ENCODE peak calls at places on chromosome 18, in four cellular contexts. P is AML-193, W is left colon, I is skeletal muscle cell. B is an unnamed sample.

GRCh38 chr18:22170421-22171262 is 1.3 kb downstream of the GATA6 start:
- DNase-seq in I (no peak), W (no peak), P (no peak), B (no peak)

GRCh38 chr18:57586243-57587049 is at the start of gene FECH:
- DNase-seq in P (peak; percentile 67), W (peak; percentile 72), I (peak; percentile 23), B (no peak)

GRCh38 chr18:34787931-34788532 is 77.9 kb downstream of the DTNA start:
- DNase-seq in P (peak; percentile 42), I (no peak), W (no peak), B (no peak)

GRCh38 chr18:48896875-48897511 is 53.8 kb downstream of the SMAD7 start:
- DNase-seq in P (peak; percentile 99), W (peak; percentile 66), I (no peak), B (no peak)

GRCh38 chr18:3511980-3512379 is 62.0 kb downstream of the TGIF1 start:
- DNase-seq in W (no peak), I (peak; percentile 70), P (peak; percentile 88), B (no peak)

GRCh38 chr18:67650661-67651060 is 134.1 kb upstream of the DSEL start:
- DNase-seq in W (no peak), P (no peak), I (no peak), B (no peak)

GRCh38 chr18:78776151-78776550 is 203.5 kb upstream of the SALL3 start:
- DNase-seq in W (no peak), P (no peak), I (no peak), B (no peak)

GRCh38 chr18:73577365-73577764 is 570.3 kb downstream of the FBXO15 start:
- DNase-seq in I (no peak), W (no peak), P (no peak), B (no peak)

GRCh38 chr18:49898421-49898820 is 85.1 kb upstream of the ACAA2 start:
- DNase-seq in I (peak; percentile 30), W (no peak), P (peak; percentile 50), B (no peak)

GRCh38 chr18:10234912-10235439 is 219.5 kb upstream of the APCDD1 start:
- DNase-seq in P (no peak), W (no peak), I (peak; percentile 58), B (no peak)

GRCh38 chr18:48991299-48992055 is 40.7 kb upstream of the SMAD7 start:
- DNase-seq in I (no peak), W (no peak), P (no peak), B (no peak)

GRCh38 chr18:63438181-63438580 is 15.9 kb upstream of the VPS4B start:
- DNase-seq in P (no peak), W (no peak), I (no peak), B (no peak)

GRCh38 chr18:38241216-38241615 is 675.6 kb upstream of the CELF4 start:
- DNase-seq in I (no peak), W (no peak), P (no peak), B (no peak)

GRCh38 chr18:55268146-55268545 is 308.9 kb upstream of the CCDC68 start:
- DNase-seq in I (no peak), W (no peak), P (no peak), B (no peak)

GRCh38 chr18:56285387-56286055 is 352.9 kb downstream of the TXNL1 start:
- DNase-seq in P (no peak), W (no peak), I (peak; percentile 35), B (no peak)

GRCh38 chr18:38966846-38967245 is 1401.2 kb upstream of the CELF4 start:
- DNase-seq in W (no peak), I (peak; percentile 8), P (no peak), B (no peak)

GRCh38 chr18:2883137-2883671 is 36.4 kb downstream of the EMILIN2 start:
- DNase-seq in I (no peak), P (no peak), W (peak; percentile 19), B (no peak)

GRCh38 chr18:55090566-55091187 is 131.4 kb upstream of the CCDC68 start:
- DNase-seq in W (no peak), P (no peak), I (no peak), B (no peak)

GRCh38 chr18:7383336-7383980 is 152.6 kb downstream of the LRRC30 start:
- DNase-seq in I (no peak), W (no peak), P (no peak), B (no peak)

GRCh38 chr18:37639846-37640245 is 74.2 kb upstream of the CELF4 start:
- DNase-seq in I (no peak), W (no peak), P (no peak), B (no peak)

GRCh38 chr18:59514193-59514592 is 155.1 kb upstream of the LMAN1 start:
- DNase-seq in W (peak; percentile 40), P (no peak), I (peak; percentile 22), B (no peak)

GRCh38 chr18:76859474-76860339 is 37.4 kb downstream of the ZNF236 start:
- DNase-seq in I (no peak), W (no peak), P (no peak), B (no peak)

GRCh38 chr18:57901819-57902600 is 98.9 kb upstream of the ATP8B1 start:
- DNase-seq in W (peak; percentile 60), P (no peak), I (no peak), B (no peak)

GRCh38 chr18:59008302-59008974 is 131.2 kb upstream of the SEC11C start:
- DNase-seq in P (no peak), I (no peak), W (no peak), B (peak; percentile 33)

GRCh38 chr18:55161966-55162365 is 202.7 kb upstream of the CCDC68 start:
- DNase-seq in P (no peak), I (no peak), W (no peak), B (no peak)

GRCh38 chr18:46158498-46158897 is 54.3 kb downstream of the HAUS1 start:
- DNase-seq in P (no peak), W (no peak), I (no peak), B (no peak)

GRCh38 chr18:23776306-23776705 is 87.1 kb downstream of the LAMA3 start:
- DNase-seq in P (no peak), I (no peak), W (no peak), B (no peak)

GRCh38 chr18:53508529-53508928 is 715.9 kb downstream of the MBD2 start:
- DNase-seq in W (no peak), P (no peak), I (no peak), B (no peak)

GRCh38 chr18:48889115-48889941 is 61.4 kb downstream of the SMAD7 start:
- DNase-seq in I (no peak), W (no peak), P (no peak), B (no peak)

GRCh38 chr18:8029061-8029460 is 461.9 kb downstream of the PTPRM start:
- DNase-seq in W (no peak), P (no peak), I (no peak), B (no peak)

GRCh38 chr18:49697757-49698595 is 115.4 kb downstream of the ACAA2 start:
- DNase-seq in P (no peak), I (no peak), W (no peak), B (no peak)

GRCh38 chr18:25262920-25263319 is 89.0 kb downstream of the ZNF521 start:
- DNase-seq in P (no peak), W (no peak), I (no peak), B (no peak)